ENCODE peak calls at places on chromosomes 16 and 17, in five cellular contexts. Q is adrenal gland, H is PC-9, V is gastrocnemius medialis, P is Peyer's patch. T is an unnamed sample.

GRCh38 chr17:81302861-81303326 is 7.8 kb upstream of the SLC38A10 start:
- DNase-seq in Q (no peak), H (peak; percentile 54), V (peak; percentile 60), P (no peak), T (no peak)

GRCh38 chr16:64356267-64356666 is 765.6 kb downstream of the CDH11 start:
- DNase-seq in Q (no peak), H (no peak), V (no peak), P (no peak), T (no peak)

GRCh38 chr17:77365584-77366186 is 224.9 kb downstream of the SEC14L1 start:
- DNase-seq in Q (peak; percentile 90), H (peak; percentile 53), V (peak; percentile 94), P (peak; percentile 67), T (no peak)

GRCh38 chr17:43477832-43478634 is 5.7 kb upstream of the DHX8 start:
- DNase-seq in Q (no peak), H (no peak), V (no peak), P (no peak), T (no peak)

GRCh38 chr17:80942360-80943345 is 49.0 kb upstream of the CHMP6 start:
- DNase-seq in Q (peak; percentile 93), H (no peak), V (peak; percentile 86), P (peak; percentile 70), T (no peak)

GRCh38 chr16:15757630-15758251 is 99.1 kb downstream of the MYH11 start:
- DNase-seq in Q (no peak), H (no peak), V (no peak), P (no peak), T (no peak)

GRCh38 chr17:45256114-45256966 is 5.6 kb downstream of the SPATA32 start:
- DNase-seq in Q (no peak), H (peak; percentile 19), V (no peak), P (no peak), T (no peak)

GRCh38 chr16:73546351-73546845 is 498.5 kb upstream of the ZFHX3 start:
- DNase-seq in Q (no peak), H (no peak), V (no peak), P (no peak), T (no peak)

GRCh38 chr16:27700596-27700995 is 150.7 kb downstream of the KATNIP start:
- DNase-seq in Q (no peak), H (no peak), V (no peak), P (no peak), T (no peak)

GRCh38 chr16:25692734-25693508 is 1.2 kb downstream of the HS3ST4 start:
- DNase-seq in Q (no peak), H (no peak), V (no peak), P (no peak), T (no peak)

GRCh38 chr17:46001390-46002310 is 2.6 kb downstream of the STH start:
- DNase-seq in Q (no peak), H (no peak), V (no peak), P (no peak), T (no peak)

GRCh38 chr16:79982862-79983261 is 382.3 kb upstream of the MAF start:
- DNase-seq in Q (no peak), H (no peak), V (no peak), P (no peak), T (no peak)

GRCh38 chr17:67262420-67262819 is 17.4 kb upstream of the HELZ start:
- DNase-seq in Q (no peak), H (no peak), V (no peak), P (no peak), T (no peak)

GRCh38 chr17:67258836-67259468 is 14.0 kb upstream of the HELZ start:
- DNase-seq in Q (no peak), H (no peak), V (no peak), P (no peak), T (peak; percentile 58)

GRCh38 chr17:67265620-67266019 is 20.6 kb upstream of the HELZ start:
- DNase-seq in Q (no peak), H (no peak), V (no peak), P (no peak), T (no peak)

GRCh38 chr17:67256075-67256732 is 11.2 kb upstream of the HELZ start:
- DNase-seq in Q (no peak), H (no peak), V (no peak), P (no peak), T (no peak)

DNA sequence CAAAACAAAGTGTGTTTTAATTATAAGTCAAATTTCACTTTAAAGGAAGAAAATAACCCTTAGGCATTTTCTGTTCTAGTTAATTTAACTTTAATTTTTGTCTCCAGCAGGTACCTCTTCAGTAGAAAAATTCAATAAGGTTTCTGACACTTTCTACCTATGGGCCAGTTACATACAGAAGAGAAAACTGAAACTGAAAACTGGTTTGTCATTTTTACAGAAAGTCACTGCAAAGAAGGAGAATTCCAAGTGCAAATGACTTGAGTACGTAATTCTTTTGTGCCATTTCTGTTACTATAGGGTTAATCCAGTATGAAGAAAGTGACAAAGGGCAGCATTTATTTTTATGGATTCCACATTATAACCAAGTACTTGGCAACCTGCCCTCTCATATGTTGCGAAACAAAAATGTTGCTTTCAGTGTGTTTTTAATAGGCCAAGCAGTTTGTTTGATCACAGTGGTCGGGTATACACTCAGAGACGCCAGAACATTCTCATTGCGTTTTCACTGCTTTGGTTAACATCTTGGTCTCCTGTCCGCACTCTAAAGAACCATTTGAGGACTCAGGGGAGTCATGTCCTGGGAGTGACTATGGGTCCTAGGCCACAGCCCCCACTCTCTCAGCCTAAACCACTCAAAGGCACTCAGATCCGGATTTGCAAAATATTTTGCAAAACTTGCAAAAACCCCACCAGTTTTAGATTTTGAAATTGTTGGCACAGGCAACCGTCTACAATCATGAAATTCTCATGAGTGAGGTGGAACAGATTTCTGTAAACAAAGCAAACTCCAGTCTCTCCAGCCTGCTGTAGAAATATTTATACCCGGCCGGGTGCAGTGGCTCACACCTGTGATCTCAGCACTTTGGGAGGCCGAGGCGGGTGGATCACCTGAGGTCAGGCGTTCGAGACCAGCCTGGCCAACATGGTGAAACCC is 15.3 kb upstream of the HELZ start:
- DNase-seq in Q (peak; percentile 70), H (no peak), V (peak; percentile 24), P (no peak), T (no peak)
- H3K4me3 ChIP-seq in Q (no peak overlapping the region), H (no peak overlapping the region), V (no peak overlapping the region), P (no peak overlapping the region), T (no peak overlapping the region)

GRCh38 chr17:574061-574460 is 140.6 kb downstream of the VPS53 start:
- DNase-seq in Q (peak; percentile 72), H (no peak), V (no peak), P (no peak), T (no peak)

GRCh38 chr17:564526-564925 is 150.1 kb downstream of the VPS53 start:
- DNase-seq in Q (no peak), H (no peak), V (no peak), P (no peak), T (no peak)

GRCh38 chr17:571224-571623 is 143.4 kb downstream of the VPS53 start:
- DNase-seq in Q (no peak), H (no peak), V (no peak), P (no peak), T (no peak)

GRCh38 chr17:565506-565905 is 149.1 kb downstream of the VPS53 start:
- DNase-seq in Q (no peak), H (no peak), V (no peak), P (no peak), T (no peak)

DNA sequence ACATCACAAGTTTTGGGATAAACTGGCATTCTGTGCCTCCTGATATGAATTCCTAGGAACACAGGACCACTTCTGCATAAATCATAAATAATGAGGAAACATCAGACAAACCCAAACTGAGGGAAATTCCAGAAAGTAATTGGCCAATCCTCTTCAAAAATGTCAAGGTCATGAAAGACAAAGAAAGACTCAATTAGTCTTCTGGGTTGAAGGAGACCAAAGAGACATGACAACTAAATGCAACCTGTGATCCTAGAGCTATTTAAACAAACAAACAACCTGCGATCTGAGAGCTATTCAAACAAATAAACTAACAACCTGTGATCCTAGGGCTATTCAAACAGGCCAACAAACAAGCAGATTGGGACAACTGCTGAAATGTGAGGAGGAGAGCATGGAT is 144.2 kb downstream of the VPS53 start:
- DNase-seq in Q (no peak), H (no peak), V (no peak), P (no peak), T (no peak)
- H3K4me3 ChIP-seq in Q (no peak overlapping the region), H (no peak overlapping the region), V (no peak overlapping the region), P (no peak overlapping the region), T (no peak overlapping the region)

DNA sequence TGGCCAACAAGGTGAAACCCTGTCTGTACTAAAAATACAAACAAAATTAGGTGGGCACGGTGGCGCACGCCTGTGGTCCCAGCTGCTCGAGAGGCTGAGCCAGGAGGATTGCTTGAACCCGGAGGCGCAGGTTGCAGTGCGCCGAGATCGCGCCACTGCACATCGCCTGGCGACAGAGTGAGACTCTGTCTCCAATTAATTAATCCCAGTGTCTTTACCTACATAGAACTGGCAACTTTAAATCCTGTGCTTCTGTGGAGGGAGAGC is 1.5 kb upstream of the ELOB start:
- DNase-seq in Q (no peak), H (no peak), V (no peak), P (peak; percentile 19), T (no peak)
- H3K4me3 ChIP-seq in Q (peak overlapping the region; percentile 91), H (peak overlapping the region; percentile 62), V (peak overlapping the region; percentile 100), P (peak overlapping the region; percentile 67), T (peak overlapping the region; percentile 84)

DNA sequence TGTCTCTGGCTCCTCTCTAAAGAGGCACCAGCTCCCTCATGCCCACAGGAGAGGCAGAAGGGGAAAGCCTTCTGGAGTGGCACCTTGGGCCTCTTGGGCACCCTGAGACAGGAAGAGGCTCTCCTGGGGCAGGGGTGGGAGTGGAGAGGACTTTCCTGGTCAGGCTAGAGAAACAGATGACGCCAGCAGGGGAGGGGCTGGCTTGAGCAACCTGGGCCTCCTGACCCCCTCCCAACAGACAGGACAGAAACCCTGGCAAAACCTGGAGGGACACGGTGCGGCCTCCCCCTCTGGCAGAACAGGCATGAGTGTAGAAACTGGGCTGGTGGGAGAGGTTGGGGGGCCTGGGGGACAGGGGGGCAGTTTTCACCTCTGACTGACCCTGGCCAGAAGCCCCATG is 6.1 kb downstream of the SMIM5 start:
- DNase-seq in Q (no peak), H (no peak), V (no peak), P (no peak), T (no peak)
- H3K4me3 ChIP-seq in Q (no peak overlapping the region), H (no peak overlapping the region), V (no peak overlapping the region), P (no peak overlapping the region), T (no peak overlapping the region)

DNA sequence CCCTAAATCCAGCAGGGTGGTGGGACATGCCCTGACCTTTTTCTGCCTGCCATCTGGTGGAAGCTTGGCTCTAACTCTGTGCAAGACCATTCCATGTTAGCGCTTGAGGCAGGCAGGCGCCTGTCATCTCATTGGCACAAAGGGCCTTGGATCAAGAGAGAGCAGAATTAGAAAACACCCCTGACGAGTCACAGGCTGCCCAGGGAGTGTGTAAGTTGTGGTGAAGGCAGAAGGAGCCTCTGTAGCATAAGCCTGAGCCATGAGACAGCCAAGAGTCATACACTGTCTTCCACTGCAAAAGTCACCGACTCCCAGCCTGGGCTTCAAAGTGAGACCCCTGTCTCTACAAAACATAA is 6.0 kb downstream of the NUBP1 start:
- DNase-seq in Q (no peak), H (no peak), V (no peak), P (no peak), T (no peak)
- H3K4me3 ChIP-seq in Q (no peak overlapping the region), H (no peak overlapping the region), V (no peak overlapping the region), P (no peak overlapping the region), T (no peak overlapping the region)

DNA sequence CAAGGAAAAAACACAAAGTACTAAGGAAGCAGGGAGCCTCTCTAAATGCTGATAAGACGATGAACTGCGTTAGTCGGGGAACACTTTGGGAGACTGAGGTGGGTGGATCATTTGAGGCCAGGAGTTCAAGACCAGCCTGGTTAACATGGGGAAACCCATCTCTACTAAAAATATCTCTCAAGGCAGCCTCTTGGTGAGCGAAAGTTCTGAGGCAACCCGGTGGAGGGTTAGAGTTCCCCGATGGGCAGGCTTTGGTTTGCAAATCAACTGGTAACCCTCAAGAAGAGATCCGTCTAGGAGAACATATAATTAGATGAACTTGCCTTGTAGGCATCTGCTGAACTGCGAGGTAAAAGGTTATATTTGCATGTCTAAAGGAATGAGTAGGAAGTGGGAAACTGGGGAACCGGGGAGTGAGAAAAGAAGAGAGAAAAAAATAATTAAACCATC is 44.6 kb downstream of the WSB1 start:
- DNase-seq in Q (no peak), H (no peak), V (no peak), P (no peak), T (no peak)
- H3K4me3 ChIP-seq in Q (no peak overlapping the region), H (no peak overlapping the region), V (no peak overlapping the region), P (no peak overlapping the region), T (no peak overlapping the region)

T was measured in CD8-positive, alpha-beta T cell.